ENCODE peak calls at places on chromosomes 6 and 20, in seven cellular contexts. M is head of caudate nucleus; L is ACHN; T is T-helper 1 cell; A is effector memory CD4-positive, alpha-beta T cell; E is astrocyte of the hippocampus; D is colonic mucosa. S is an unnamed sample.

GRCh38 chr20:11411765-11412164 is 505.9 kb upstream of the BTBD3 start:
- DNase-seq in A (no peak), L (no peak), E (no peak), M (no peak), D (no peak), T (no peak), S (no peak)

GRCh38 chr20:20321134-20321533 is 46.8 kb upstream of the INSM1 start:
- DNase-seq in E (no peak), A (no peak), L (no peak), D (no peak), T (no peak), M (no peak), S (no peak)

GRCh38 chr6:80434951-80435350 is 328.5 kb downstream of the BCKDHB start:
- DNase-seq in M (no peak), T (no peak), D (no peak), L (no peak), E (no peak), A (no peak), S (no peak)

GRCh38 chr6:146948790-146949342 is 255.4 kb upstream of the STXBP5 start:
- DNase-seq in D (no peak), A (no peak), E (no peak), L (no peak), T (no peak), M (no peak), S (no peak)

GRCh38 chr6:39430968-39431523 is 108.5 kb upstream of the KCNK16 start:
- DNase-seq in M (peak; percentile 90), E (peak; percentile 69), L (no peak), A (no peak), T (no peak), D (peak; percentile 33), S (no peak)

GRCh38 chr20:41213150-41213820 is 75.9 kb downstream of the PLCG1 start:
- DNase-seq in T (no peak), M (no peak), L (peak; percentile 6), E (peak; percentile 60), A (no peak), D (no peak), S (no peak)

GRCh38 chr20:62219992-62220665 is at the start of gene HRH3:
- DNase-seq in M (no peak), T (no peak), A (peak; percentile 8), E (peak; percentile 73), L (peak; percentile 32), D (no peak), S (no peak)

GRCh38 chr6:31834704-31835375 is 7.3 kb downstream of the HSPA1B start:
- DNase-seq in A (peak; percentile 62), E (no peak), D (peak; percentile 83), T (peak; percentile 59), L (no peak), M (peak; percentile 85), S (peak; percentile 82)

GRCh38 chr20:2542361-2542760 is 6.0 kb downstream of the TMC2 start:
- DNase-seq in E (no peak), A (no peak), T (no peak), M (no peak), L (no peak), D (no peak), S (no peak)

GRCh38 chr6:4323322-4323721 is 187.9 kb upstream of the ECI2 start:
- DNase-seq in T (no peak), D (no peak), E (no peak), L (no peak), M (no peak), A (no peak), S (no peak)

GRCh38 chr6:107217248-107217647 is 101.9 kb upstream of the BEND3 start:
- DNase-seq in D (no peak), L (no peak), E (no peak), A (no peak), M (no peak), T (no peak), S (no peak)

GRCh38 chr6:163355471-163355991 is 59.0 kb upstream of the QKI start:
- DNase-seq in L (peak; percentile 10), D (peak; percentile 34), E (peak; percentile 76), T (no peak), M (peak; percentile 78), A (no peak), S (no peak)

GRCh38 chr20:46056970-46057855 is 28.2 kb downstream of the SLC12A5 start:
- DNase-seq in L (peak; percentile 27), A (no peak), E (peak; percentile 84), T (no peak), M (peak; percentile 36), D (peak; percentile 33), S (peak; percentile 76)